ENCODE peak calls at places on chromosomes 4 and X, in seven cellular contexts. P, Z, D, R, C, A and T are unnamed samples.
A peak's percentile ranks its signal among the peaks of the same experiment; 100 is the strongest.

GRCh38 chrX:129908636-129909035 is 2.7 kb downstream of the UTP14A start:
- DNase-seq in Z (no peak), C (no peak), A (no peak), P (no peak), R (no peak), D (no peak), T (peak; percentile 4)

GRCh38 chrX:154762529-154763296 is at the start of gene DKC1:
- DNase-seq in Z (peak; percentile 94), P (peak; percentile 89), C (peak; percentile 94), R (peak; percentile 96), D (peak; percentile 87), A (peak; percentile 93), T (peak; percentile 97)

GRCh38 chrX:115898382-115899001 is 272.1 kb upstream of the AGTR2 start:
- DNase-seq in A (no peak), R (peak; percentile 1), D (peak; percentile 56), Z (no peak), C (no peak), P (no peak), T (peak; percentile 33)

GRCh38 chrX:78527818-78528217 is 131.3 kb downstream of the RTL3 start:
- DNase-seq in D (no peak), Z (no peak), C (no peak), A (no peak), P (peak; percentile 16), R (no peak), T (no peak)

GRCh38 chr4:42398448-42399355 is 1.4 kb downstream of the SHISA3 start:
- DNase-seq in P (no peak), R (peak; percentile 49), Z (no peak), A (no peak), D (no peak), C (no peak), T (peak; percentile 35)

GRCh38 chr4:186475202-186475601 is 80.2 kb downstream of the MTNR1A start:
- DNase-seq in Z (no peak), P (no peak), C (no peak), D (no peak), A (no peak), R (no peak), T (no peak)

GRCh38 chrX:109537324-109537665 is 651 bp downstream of the NXT2 start:
- DNase-seq in D (no peak), P (peak; percentile 89), A (peak; percentile 56), Z (no peak), R (peak; percentile 65), C (peak; percentile 29), T (no peak)

GRCh38 chr4:163492951-163493504 is 1.5 kb upstream of the TMA16 start:
- DNase-seq in P (peak; percentile 12), D (no peak), R (no peak), C (peak; percentile 5), A (peak; percentile 2), Z (no peak), T (no peak)

GRCh38 chr4:180674629-180675367 is 1568.4 kb upstream of the TENM3 start:
- DNase-seq in R (no peak), C (no peak), D (no peak), A (no peak), P (no peak), Z (no peak), T (no peak)

GRCh38 chrX:2320580-2321327 is 180.0 kb downstream of the DHRSX start:
- DNase-seq in P (peak; percentile 99), C (peak; percentile 62), Z (no peak), D (no peak), R (peak; percentile 75), A (no peak), T (no peak)

GRCh38 chr4:125042031-125042430 is 272.7 kb upstream of the FAT4 start:
- DNase-seq in A (no peak), R (no peak), C (no peak), D (no peak), Z (no peak), P (no peak), T (no peak)

GRCh38 chrX:84501798-84502628 is at the start of gene HDX:
- DNase-seq in C (peak; percentile 85), P (peak; percentile 75), Z (peak; percentile 51), D (peak; percentile 80), A (peak; percentile 89), R (peak; percentile 84), T (peak; percentile 59)

GRCh38 chrX:133999013-133999705 is 13.8 kb upstream of the GPC3 start:
- DNase-seq in A (no peak), D (no peak), P (peak; percentile 51), R (peak; percentile 50), Z (no peak), C (no peak), T (no peak)

GRCh38 chrX:135973025-135973547 is 702 bp downstream of the MMGT1 start:
- DNase-seq in D (no peak), R (peak; percentile 5), P (peak; percentile 7), C (no peak), A (peak; percentile 38), Z (no peak), T (peak; percentile 3)

GRCh38 chr4:75823812-75824211 is 78.4 kb downstream of the PPEF2 start:
- DNase-seq in R (no peak), D (no peak), P (no peak), Z (no peak), C (no peak), A (no peak), T (no peak)

GRCh38 chr4:158282252-158282651 is 72.0 kb downstream of the TMEM144 start:
- DNase-seq in D (no peak), R (peak; percentile 34), Z (no peak), C (peak; percentile 23), P (no peak), A (peak; percentile 20), T (peak; percentile 2)